ENCODE peak calls at places on chromosome 15, in eight cellular contexts. One of them, this sample, is unnamed. For H3K27me3, the result is how much of the 10 kb centered on the place peaks cover.

GRCh38 chr15:50828610-50829206 is 63.2 kb upstream of the SPPL2A start:
- DNase-seq in stomach: no peak
- DNase-seq in transverse colon: peak
- DNase-seq in spleen: no peak
- DNase-seq in uterus: peak
- DNase-seq in heart left ventricle: peak
- DNase-seq in IMR-90: peak
- DNase-seq in Peyer's patch: no peak
- DNase-seq in this sample: peak

GRCh38 chr15:73936588-73937312 is 10.5 kb downstream of the LOXL1 start:
- DNase-seq in heart left ventricle: peak
- DNase-seq in stomach: no peak
- DNase-seq in IMR-90: no peak
- DNase-seq in transverse colon: no peak
- DNase-seq in spleen: peak
- DNase-seq in Peyer's patch: peak
- DNase-seq in uterus: no peak
- DNase-seq in this sample: no peak

GRCh38 chr15:67039349-67040075 is 25.9 kb upstream of the SMAD3 start:
- DNase-seq in Peyer's patch: no peak
- DNase-seq in uterus: no peak
- DNase-seq in spleen: no peak
- DNase-seq in heart left ventricle: no peak
- DNase-seq in stomach: no peak
- DNase-seq in transverse colon: no peak
- DNase-seq in IMR-90: no peak
- DNase-seq in this sample: no peak

GRCh38 chr15:38894260-38894948 is 329.8 kb upstream of the RASGRP1 start:
- DNase-seq in uterus: no peak
- DNase-seq in Peyer's patch: no peak
- DNase-seq in transverse colon: no peak
- DNase-seq in stomach: no peak
- DNase-seq in spleen: no peak
- DNase-seq in heart left ventricle: no peak
- DNase-seq in IMR-90: peak
- DNase-seq in this sample: no peak

GRCh38 chr15:39235084-39235795 is 345.6 kb upstream of the THBS1 start:
- DNase-seq in stomach: no peak
- DNase-seq in IMR-90: peak
- DNase-seq in spleen: no peak
- DNase-seq in uterus: no peak
- DNase-seq in transverse colon: no peak
- DNase-seq in Peyer's patch: no peak
- DNase-seq in heart left ventricle: no peak
- DNase-seq in this sample: no peak

GRCh38 chr15:89112341-89112971 is 24.2 kb downstream of the ABHD2 start:
- DNase-seq in transverse colon: peak
- DNase-seq in Peyer's patch: peak
- DNase-seq in heart left ventricle: peak
- DNase-seq in IMR-90: peak
- DNase-seq in stomach: peak
- DNase-seq in uterus: no peak
- DNase-seq in spleen: no peak
- DNase-seq in this sample: peak

GRCh38 chr15:31153531-31153930 is 52.0 kb upstream of the TRPM1 start:
- DNase-seq in heart left ventricle: no peak
- DNase-seq in spleen: no peak
- DNase-seq in uterus: no peak
- DNase-seq in Peyer's patch: no peak
- DNase-seq in transverse colon: no peak
- DNase-seq in IMR-90: no peak
- DNase-seq in stomach: no peak
- DNase-seq in this sample: no peak

GRCh38 chr15:77981281-77982126 is 96.0 kb downstream of the TBC1D2B start:
- DNase-seq in Peyer's patch: no peak
- DNase-seq in stomach: no peak
- DNase-seq in uterus: no peak
- DNase-seq in IMR-90: no peak
- DNase-seq in heart left ventricle: peak
- DNase-seq in transverse colon: no peak
- DNase-seq in spleen: no peak
- DNase-seq in this sample: no peak

GRCh38 chr15:39598186-39598850 is 17.4 kb downstream of the THBS1 start:
- DNase-seq in uterus: no peak
- DNase-seq in IMR-90: peak
- DNase-seq in transverse colon: no peak
- DNase-seq in Peyer's patch: no peak
- DNase-seq in stomach: no peak
- DNase-seq in spleen: no peak
- DNase-seq in heart left ventricle: no peak
- DNase-seq in this sample: no peak

GRCh38 chr15:40474581-40474980 is 3.8 kb downstream of the CHST14 start:
- DNase-seq in IMR-90: no peak
- DNase-seq in Peyer's patch: no peak
- DNase-seq in heart left ventricle: no peak
- DNase-seq in spleen: peak
- DNase-seq in uterus: no peak
- DNase-seq in stomach: no peak
- DNase-seq in transverse colon: no peak
- DNase-seq in this sample: no peak

GRCh38 chr15:68774521-68775293 is 46.0 kb downstream of the ANP32A start:
- DNase-seq in spleen: no peak
- DNase-seq in Peyer's patch: no peak
- DNase-seq in transverse colon: no peak
- DNase-seq in IMR-90: no peak
- DNase-seq in heart left ventricle: peak
- DNase-seq in stomach: no peak
- DNase-seq in uterus: no peak
- DNase-seq in this sample: no peak

GRCh38 chr15:81339851-81340250 is 15.9 kb upstream of the STARD5 start:
- DNase-seq in heart left ventricle: no peak
- DNase-seq in spleen: no peak
- DNase-seq in IMR-90: no peak
- DNase-seq in stomach: no peak
- DNase-seq in transverse colon: no peak
- DNase-seq in uterus: no peak
- DNase-seq in Peyer's patch: no peak
- DNase-seq in this sample: no peak

DNA sequence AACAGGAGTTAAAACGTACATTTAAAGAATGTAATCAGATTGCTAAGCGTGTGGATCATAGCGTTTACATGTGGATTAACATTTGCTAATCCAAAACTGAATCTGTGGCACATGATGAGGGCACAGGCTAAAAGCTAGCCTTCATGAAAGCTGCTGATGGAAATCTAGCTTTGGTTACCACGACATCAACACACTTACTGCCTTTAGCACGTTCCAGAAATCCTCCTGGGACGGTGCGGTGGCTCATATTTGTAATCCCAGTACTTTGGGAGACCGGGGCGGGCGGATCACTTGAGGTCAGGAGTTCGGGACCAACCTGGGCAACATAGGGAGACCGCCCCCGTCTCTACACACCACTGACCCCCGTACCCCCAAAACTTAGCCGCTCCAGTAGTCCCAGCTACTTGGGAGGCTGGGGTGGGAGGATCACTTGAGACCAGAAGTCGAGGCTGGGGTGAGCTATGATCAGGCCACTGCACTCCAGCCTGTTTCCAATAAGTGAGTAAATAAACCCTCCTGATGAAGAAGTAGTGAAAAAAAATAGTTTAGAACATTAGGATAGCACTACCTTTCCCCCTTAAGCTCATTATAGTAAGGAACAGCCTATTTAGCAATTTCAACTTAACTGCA is 1.2 kb upstream of the PRTG start:
- DNase-seq in spleen: no peak
- DNase-seq in stomach: no peak
- DNase-seq in uterus: no peak
- DNase-seq in Peyer's patch: no peak
- DNase-seq in heart left ventricle: no peak
- DNase-seq in IMR-90: no peak
- DNase-seq in transverse colon: no peak
- DNase-seq in this sample: no peak
- TF ChIP-seq POLR2A in spleen: no peak
- TF ChIP-seq POLR2A in stomach: no peak
- TF ChIP-seq POLR2A in uterus: no peak
- TF ChIP-seq POLR2A in Peyer's patch: no peak
- TF ChIP-seq POLR2A in heart left ventricle: no peak
- TF ChIP-seq POLR2A in IMR-90: no peak
- TF ChIP-seq POLR2A in transverse colon: no peak
- TF ChIP-seq POLR2A in this sample: no peak

GRCh38 chr15:25863067-25863967 is at the start of gene ATP10A:
- DNase-seq in transverse colon: no peak
- DNase-seq in uterus: peak
- DNase-seq in heart left ventricle: peak
- DNase-seq in Peyer's patch: no peak
- DNase-seq in stomach: no peak
- DNase-seq in spleen: no peak
- DNase-seq in IMR-90: peak
- DNase-seq in this sample: no peak

GRCh38 chr15:25860885-25861866 is 2.0 kb downstream of the ATP10A start:
- DNase-seq in transverse colon: peak
- DNase-seq in uterus: no peak
- DNase-seq in spleen: no peak
- DNase-seq in stomach: no peak
- DNase-seq in Peyer's patch: no peak
- DNase-seq in heart left ventricle: no peak
- DNase-seq in IMR-90: no peak
- DNase-seq in this sample: peak

GRCh38 chr15:25863968-25864580 is 947 bp upstream of the ATP10A start:
- DNase-seq in Peyer's patch: no peak
- DNase-seq in stomach: no peak
- DNase-seq in transverse colon: no peak
- DNase-seq in uterus: no peak
- DNase-seq in heart left ventricle: no peak
- DNase-seq in spleen: no peak
- DNase-seq in IMR-90: no peak
- DNase-seq in this sample: no peak

GRCh38 chr15:25862087-25862468 is 1.0 kb downstream of the ATP10A start:
- DNase-seq in stomach: no peak
- DNase-seq in heart left ventricle: no peak
- DNase-seq in uterus: no peak
- DNase-seq in IMR-90: peak
- DNase-seq in spleen: no peak
- DNase-seq in Peyer's patch: no peak
- DNase-seq in transverse colon: no peak
- DNase-seq in this sample: peak

GRCh38 chr15:25862469-25863066 is 559 bp downstream of the ATP10A start:
- DNase-seq in IMR-90: no peak
- DNase-seq in uterus: no peak
- DNase-seq in heart left ventricle: no peak
- DNase-seq in transverse colon: no peak
- DNase-seq in spleen: no peak
- DNase-seq in stomach: peak
- DNase-seq in Peyer's patch: no peak
- DNase-seq in this sample: no peak
- H3K27me3 ChIP-seq in IMR-90: under half
- H3K27me3 ChIP-seq in uterus: under half
- H3K27me3 ChIP-seq in heart left ventricle: under half
- H3K27me3 ChIP-seq in transverse colon: under half
- H3K27me3 ChIP-seq in spleen: under half
- H3K27me3 ChIP-seq in stomach: under half
- H3K27me3 ChIP-seq in Peyer's patch: under half
- H3K27me3 ChIP-seq in this sample: under half

GRCh38 chr15:72801590-72802345 is 18.2 kb upstream of the ADPGK start:
- DNase-seq in spleen: no peak
- DNase-seq in uterus: no peak
- DNase-seq in transverse colon: no peak
- DNase-seq in Peyer's patch: no peak
- DNase-seq in stomach: no peak
- DNase-seq in heart left ventricle: no peak
- DNase-seq in IMR-90: no peak
- DNase-seq in this sample: no peak

GRCh38 chr15:72803006-72803405 is 19.4 kb upstream of the ADPGK start:
- DNase-seq in stomach: no peak
- DNase-seq in Peyer's patch: no peak
- DNase-seq in IMR-90: no peak
- DNase-seq in transverse colon: no peak
- DNase-seq in heart left ventricle: no peak
- DNase-seq in spleen: no peak
- DNase-seq in uterus: no peak
- DNase-seq in this sample: no peak

GRCh38 chr15:72797338-72797689 is 13.8 kb upstream of the ADPGK start:
- DNase-seq in IMR-90: no peak
- DNase-seq in spleen: no peak
- DNase-seq in stomach: no peak
- DNase-seq in uterus: no peak
- DNase-seq in Peyer's patch: no peak
- DNase-seq in transverse colon: no peak
- DNase-seq in heart left ventricle: no peak
- DNase-seq in this sample: no peak

GRCh38 chr15:72797834-72798233 is 14.3 kb upstream of the ADPGK start:
- DNase-seq in uterus: no peak
- DNase-seq in spleen: no peak
- DNase-seq in IMR-90: no peak
- DNase-seq in Peyer's patch: no peak
- DNase-seq in transverse colon: no peak
- DNase-seq in stomach: no peak
- DNase-seq in heart left ventricle: no peak
- DNase-seq in this sample: no peak

GRCh38 chr15:72800819-72801481 is 17.4 kb upstream of the ADPGK start:
- DNase-seq in spleen: no peak
- DNase-seq in stomach: no peak
- DNase-seq in transverse colon: no peak
- DNase-seq in heart left ventricle: no peak
- DNase-seq in IMR-90: peak
- DNase-seq in uterus: no peak
- DNase-seq in Peyer's patch: no peak
- DNase-seq in this sample: no peak
- H3K4me3 ChIP-seq in spleen: no peak
- H3K4me3 ChIP-seq in stomach: no peak
- H3K4me3 ChIP-seq in transverse colon: no peak
- H3K4me3 ChIP-seq in heart left ventricle: no peak
- H3K4me3 ChIP-seq in IMR-90: no peak
- H3K4me3 ChIP-seq in uterus: no peak
- H3K4me3 ChIP-seq in Peyer's patch: no peak
- H3K4me3 ChIP-seq in this sample: no peak

GRCh38 chr15:48645558-48646330 is at the start of gene FBN1:
- DNase-seq in uterus: peak
- DNase-seq in spleen: peak
- DNase-seq in stomach: peak
- DNase-seq in Peyer's patch: peak
- DNase-seq in heart left ventricle: peak
- DNase-seq in IMR-90: peak
- DNase-seq in transverse colon: peak
- DNase-seq in this sample: peak
- TF ChIP-seq POLR2A in uterus: peak
- TF ChIP-seq POLR2A in spleen: no peak
- TF ChIP-seq POLR2A in stomach: no peak
- TF ChIP-seq POLR2A in Peyer's patch: peak
- TF ChIP-seq POLR2A in heart left ventricle: peak
- TF ChIP-seq POLR2A in IMR-90: peak
- TF ChIP-seq POLR2A in transverse colon: peak
- TF ChIP-seq POLR2A in this sample: peak

GRCh38 chr15:96404560-96404959 is 74.1 kb downstream of the NR2F2 start:
- DNase-seq in Peyer's patch: no peak
- DNase-seq in transverse colon: no peak
- DNase-seq in heart left ventricle: no peak
- DNase-seq in stomach: no peak
- DNase-seq in IMR-90: no peak
- DNase-seq in uterus: no peak
- DNase-seq in spleen: no peak
- DNase-seq in this sample: no peak
- H3K27me3 ChIP-seq in Peyer's patch: under half
- H3K27me3 ChIP-seq in transverse colon: half or more
- H3K27me3 ChIP-seq in heart left ventricle: half or more
- H3K27me3 ChIP-seq in stomach: under half
- H3K27me3 ChIP-seq in IMR-90: under half
- H3K27me3 ChIP-seq in uterus: under half
- H3K27me3 ChIP-seq in spleen: under half
- H3K27me3 ChIP-seq in this sample: under half